ENCODE peak calls at places on chromosome 12, in four cellular contexts. Q is astrocyte of the spinal cord, W is testis, G is endodermal cell. X is an unnamed sample.

GRCh38 chr12:50739611-50740010 is 24.3 kb upstream of the ATF1 start:
- DNase-seq in W (no peak), Q (no peak), G (no peak), X (no peak)

GRCh38 chr12:26777236-26777635 is 55.8 kb downstream of the ITPR2 start:
- DNase-seq in G (no peak), Q (no peak), W (no peak), X (no peak)

GRCh38 chr12:14431990-14432389 is 66.5 kb downstream of the ATF7IP start:
- DNase-seq in W (no peak), G (no peak), Q (no peak), X (no peak)

GRCh38 chr12:19277707-19278106 is 148.2 kb downstream of the PLEKHA5 start:
- DNase-seq in Q (no peak), W (no peak), G (no peak), X (no peak)

GRCh38 chr12:68225576-68226476 is at the start of gene IL26:
- DNase-seq in G (no peak), Q (no peak), W (no peak), X (no peak)

GRCh38 chr12:49703647-49704137 is 3.5 kb downstream of the FMNL3 start:
- DNase-seq in Q (peak; percentile 86), W (no peak), G (no peak), X (no peak)

GRCh38 chr12:10304161-10304574 is 3.5 kb upstream of the KLRD1 start:
- DNase-seq in G (no peak), Q (peak; percentile 86), W (no peak), X (no peak)

GRCh38 chr12:34604631-34605509 is 582.6 kb downstream of the ALG10 start:
- DNase-seq in W (no peak), Q (no peak), G (no peak), X (no peak)

GRCh38 chr12:12032771-12033588 is 37.8 kb upstream of the BCL2L14 start:
- DNase-seq in G (peak; percentile 94), W (peak; percentile 86), Q (peak; percentile 90), X (peak; percentile 82)

GRCh38 chr12:5442251-5443006 is 10.5 kb downstream of the NTF3 start:
- DNase-seq in Q (peak; percentile 58), W (peak; percentile 62), G (peak; percentile 79), X (no peak)

GRCh38 chr12:19431407-19432308 is 7.6 kb upstream of the AEBP2 start:
- DNase-seq in Q (peak; percentile 81), W (no peak), G (peak; percentile 58), X (no peak)

GRCh38 chr12:50580436-50580835 is 75.7 kb downstream of the DIP2B start:
- DNase-seq in G (no peak), Q (no peak), W (no peak), X (peak; percentile 57)

GRCh38 chr12:31057671-31058070 is 16.0 kb upstream of the DDX11 start:
- DNase-seq in G (no peak), W (no peak), Q (no peak), X (no peak)

GRCh38 chr12:26434299-26434915 is 239.0 kb downstream of the SSPN start:
- DNase-seq in G (peak; percentile 83), W (peak; percentile 37), Q (peak; percentile 62), X (peak; percentile 29)

GRCh38 chr12:115599251-115599811 is 678.2 kb downstream of the MED13L start:
- DNase-seq in G (peak; percentile 73), W (peak; percentile 61), Q (peak; percentile 13), X (peak; percentile 20)

GRCh38 chr12:24172773-24173447 is 223.4 kb upstream of the SOX5 start:
- DNase-seq in G (no peak), W (no peak), Q (no peak), X (no peak)

GRCh38 chr12:95440401-95440800 is 33.6 kb upstream of the METAP2 start:
- DNase-seq in Q (peak; percentile 19), W (no peak), G (no peak), X (no peak)

DNA sequence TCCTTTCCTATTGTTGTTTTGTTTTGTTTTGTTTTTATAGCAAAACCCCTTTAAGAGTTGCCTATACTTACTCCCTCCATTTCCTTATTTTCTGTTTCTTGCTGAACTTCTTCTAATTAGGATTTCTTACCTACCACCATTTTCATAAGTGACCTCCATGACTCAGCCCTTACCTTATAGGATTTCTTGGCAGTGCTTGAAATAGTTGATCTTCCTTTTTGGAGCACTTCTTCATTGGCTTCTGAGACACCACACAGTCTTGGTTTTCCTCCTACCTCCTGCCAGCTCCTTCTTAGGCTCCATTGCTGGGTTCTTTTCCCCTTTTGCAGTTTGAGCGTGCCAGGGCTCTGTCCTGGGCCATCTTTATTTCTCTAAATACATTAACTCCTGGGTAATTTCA is 23.4 kb upstream of the EID3 start:
- DNase-seq in G (no peak), W (no peak), Q (no peak), X (no peak)
- H3K4me3 ChIP-seq in G (no peak overlapping the region), W (no peak overlapping the region), Q (no peak overlapping the region), X (no peak overlapping the region)

GRCh38 chr12:4250691-4251090 is 22.9 kb upstream of the CCND2 start:
- DNase-seq in W (no peak), G (no peak), Q (no peak), X (no peak)
- TF ChIP-seq CTCF in W (no peak), G (no peak), Q (no peak), X (no peak)

GRCh38 chr12:131896811-131897270 is 2.4 kb downstream of the ULK1 start:
- DNase-seq in G (no peak), Q (no peak), W (no peak), X (no peak)
- H3K4me3 ChIP-seq in G (peak overlapping the region; percentile 87), Q (peak overlapping the region; percentile 57), W (no peak overlapping the region), X (no peak overlapping the region)

GRCh38 chr12:66270613-66271012 is 31.7 kb upstream of the HELB start:
- DNase-seq in G (no peak), Q (no peak), W (no peak), X (no peak)

GRCh38 chr12:66275040-66275439 is 27.3 kb upstream of the HELB start:
- DNase-seq in G (no peak), Q (no peak), W (no peak), X (no peak)

GRCh38 chr12:66269757-66270383 is 32.4 kb upstream of the HELB start:
- DNase-seq in W (peak; percentile 30), Q (peak; percentile 52), G (peak; percentile 80), X (no peak)

GRCh38 chr12:66272650-66273049 is 29.6 kb upstream of the HELB start:
- DNase-seq in W (no peak), G (no peak), Q (no peak), X (no peak)

DNA sequence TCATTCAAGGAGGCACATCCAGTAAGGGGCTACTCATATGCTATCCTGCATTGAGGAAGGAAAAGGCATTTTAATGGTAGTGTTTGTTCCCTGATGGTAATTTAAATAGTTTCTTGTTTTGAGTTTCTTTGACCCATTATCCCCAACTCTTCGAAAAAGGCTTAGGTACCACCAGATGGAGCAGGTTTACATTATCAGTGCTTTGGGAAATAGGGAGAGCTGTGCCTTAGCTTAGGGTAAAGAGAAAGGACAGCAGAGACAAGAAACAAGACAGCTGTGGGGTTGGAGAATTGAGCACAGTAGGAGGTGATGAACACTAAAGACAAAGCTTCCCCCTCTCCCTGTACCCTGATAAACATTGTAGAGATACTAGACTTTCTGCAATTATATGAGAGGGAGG is 29.1 kb upstream of the HELB start:
- DNase-seq in G (no peak), Q (no peak), W (no peak), X (no peak)
- TF ChIP-seq CTCF in G (peak; percentile 12), Q (peak; percentile 5), W (no peak), X (no peak)

X was measured in thyroid gland.